ENCODE peak calls at places on chromosomes 6 and 20, in eight cellular contexts. One of them, this sample, is unnamed. For H3K9me2, the result is how much of the 10 kb centered on the place peaks cover.

GRCh38 chr20:52219441-52219840 is 27.9 kb upstream of the ZFP64 start:
- DNase-seq in PC-3: peak
- DNase-seq in MM.1S: peak
- DNase-seq in SK-N-SH: no peak
- DNase-seq in PC-9: no peak
- DNase-seq in OCI-LY7: peak
- DNase-seq in HCT116: no peak
- DNase-seq in GM23338: peak
- DNase-seq in this sample: no peak

GRCh38 chr6:33731035-33731434 is 15.7 kb downstream of the IP6K3 start:
- DNase-seq in PC-3: no peak
- DNase-seq in MM.1S: no peak
- DNase-seq in PC-9: no peak
- DNase-seq in SK-N-SH: no peak
- DNase-seq in GM23338: no peak
- DNase-seq in OCI-LY7: no peak
- DNase-seq in HCT116: no peak
- DNase-seq in this sample: no peak

GRCh38 chr20:22941550-22941949 is 93.6 kb upstream of the SSTR4 start:
- DNase-seq in OCI-LY7: no peak
- DNase-seq in GM23338: no peak
- DNase-seq in SK-N-SH: no peak
- DNase-seq in MM.1S: no peak
- DNase-seq in PC-9: no peak
- DNase-seq in PC-3: no peak
- DNase-seq in HCT116: no peak
- DNase-seq in this sample: no peak

GRCh38 chr20:50332491-50332980 is 141.9 kb downstream of the CEBPB start:
- DNase-seq in PC-3: no peak
- DNase-seq in SK-N-SH: no peak
- DNase-seq in PC-9: no peak
- DNase-seq in GM23338: no peak
- DNase-seq in MM.1S: no peak
- DNase-seq in OCI-LY7: no peak
- DNase-seq in HCT116: no peak
- DNase-seq in this sample: no peak

GRCh38 chr20:5205348-5206210 is 78.8 kb downstream of the CDS2 start:
- DNase-seq in PC-9: peak
- DNase-seq in HCT116: peak
- DNase-seq in SK-N-SH: peak
- DNase-seq in PC-3: peak
- DNase-seq in MM.1S: peak
- DNase-seq in OCI-LY7: peak
- DNase-seq in GM23338: peak
- DNase-seq in this sample: peak

GRCh38 chr20:62711703-62712101 is 3.1 kb downstream of the NTSR1 start:
- DNase-seq in GM23338: no peak
- DNase-seq in OCI-LY7: no peak
- DNase-seq in HCT116: no peak
- DNase-seq in SK-N-SH: no peak
- DNase-seq in MM.1S: no peak
- DNase-seq in PC-9: no peak
- DNase-seq in PC-3: no peak
- DNase-seq in this sample: no peak

GRCh38 chr20:51428451-51429143 is 113.9 kb downstream of the NFATC2 start:
- DNase-seq in MM.1S: no peak
- DNase-seq in PC-9: no peak
- DNase-seq in HCT116: no peak
- DNase-seq in PC-3: no peak
- DNase-seq in SK-N-SH: peak
- DNase-seq in GM23338: peak
- DNase-seq in OCI-LY7: no peak
- DNase-seq in this sample: peak

GRCh38 chr6:81465859-81466258 is 286.6 kb downstream of the TENT5A start:
- DNase-seq in SK-N-SH: peak
- DNase-seq in OCI-LY7: no peak
- DNase-seq in PC-9: peak
- DNase-seq in GM23338: peak
- DNase-seq in PC-3: peak
- DNase-seq in HCT116: peak
- DNase-seq in MM.1S: peak
- DNase-seq in this sample: peak

GRCh38 chr6:31792741-31793140 is 2.8 kb downstream of the VARS1 start:
- DNase-seq in SK-N-SH: no peak
- DNase-seq in MM.1S: no peak
- DNase-seq in GM23338: no peak
- DNase-seq in OCI-LY7: no peak
- DNase-seq in HCT116: peak
- DNase-seq in PC-9: peak
- DNase-seq in PC-3: peak
- DNase-seq in this sample: no peak

GRCh38 chr6:38476141-38476540 is 163.6 kb downstream of the BTBD9 start:
- DNase-seq in HCT116: no peak
- DNase-seq in SK-N-SH: no peak
- DNase-seq in PC-9: no peak
- DNase-seq in MM.1S: no peak
- DNase-seq in OCI-LY7: no peak
- DNase-seq in GM23338: no peak
- DNase-seq in PC-3: no peak
- DNase-seq in this sample: no peak

GRCh38 chr6:46410330-46410953 is 80.8 kb downstream of the RCAN2 start:
- DNase-seq in GM23338: peak
- DNase-seq in HCT116: peak
- DNase-seq in PC-3: peak
- DNase-seq in MM.1S: peak
- DNase-seq in SK-N-SH: peak
- DNase-seq in PC-9: peak
- DNase-seq in OCI-LY7: peak
- DNase-seq in this sample: peak

GRCh38 chr6:130900913-130901312 is 73.7 kb downstream of the SMLR1 start:
- DNase-seq in PC-9: no peak
- DNase-seq in GM23338: no peak
- DNase-seq in PC-3: peak
- DNase-seq in OCI-LY7: no peak
- DNase-seq in HCT116: peak
- DNase-seq in MM.1S: no peak
- DNase-seq in SK-N-SH: no peak
- DNase-seq in this sample: no peak

GRCh38 chr6:129215916-129216525 is 333.1 kb downstream of the LAMA2 start:
- DNase-seq in PC-3: no peak
- DNase-seq in OCI-LY7: no peak
- DNase-seq in GM23338: no peak
- DNase-seq in SK-N-SH: no peak
- DNase-seq in HCT116: no peak
- DNase-seq in MM.1S: no peak
- DNase-seq in PC-9: no peak
- DNase-seq in this sample: no peak

GRCh38 chr20:20772492-20773047 is 60.1 kb upstream of the RALGAPA2 start:
- DNase-seq in OCI-LY7: no peak
- DNase-seq in GM23338: no peak
- DNase-seq in SK-N-SH: no peak
- DNase-seq in PC-3: no peak
- DNase-seq in PC-9: no peak
- DNase-seq in HCT116: no peak
- DNase-seq in MM.1S: no peak
- DNase-seq in this sample: no peak

GRCh38 chr6:40674170-40674569 is 87.0 kb upstream of the LRFN2 start:
- DNase-seq in SK-N-SH: peak
- DNase-seq in PC-3: no peak
- DNase-seq in MM.1S: no peak
- DNase-seq in GM23338: no peak
- DNase-seq in OCI-LY7: no peak
- DNase-seq in HCT116: no peak
- DNase-seq in PC-9: no peak
- DNase-seq in this sample: no peak

GRCh38 chr6:79656134-79656533 is 25.0 kb downstream of the SH3BGRL2 start:
- DNase-seq in MM.1S: no peak
- DNase-seq in SK-N-SH: no peak
- DNase-seq in HCT116: no peak
- DNase-seq in PC-9: no peak
- DNase-seq in OCI-LY7: no peak
- DNase-seq in GM23338: no peak
- DNase-seq in PC-3: peak
- DNase-seq in this sample: no peak

GRCh38 chr6:75334266-75335040 is 49.9 kb upstream of the TMEM30A start:
- DNase-seq in PC-9: no peak
- DNase-seq in OCI-LY7: no peak
- DNase-seq in SK-N-SH: no peak
- DNase-seq in PC-3: peak
- DNase-seq in MM.1S: no peak
- DNase-seq in HCT116: no peak
- DNase-seq in GM23338: peak
- DNase-seq in this sample: peak
- H3K4me3 ChIP-seq in PC-9: no peak
- H3K4me3 ChIP-seq in OCI-LY7: no peak
- H3K4me3 ChIP-seq in SK-N-SH: no peak
- H3K4me3 ChIP-seq in PC-3: no peak
- H3K4me3 ChIP-seq in MM.1S: no peak
- H3K4me3 ChIP-seq in HCT116: no peak
- H3K4me3 ChIP-seq in GM23338: peak
- H3K4me3 ChIP-seq in this sample: no peak

GRCh38 chr20:13947719-13948118 is 42.7 kb downstream of the SEL1L2 start:
- DNase-seq in HCT116: no peak
- DNase-seq in GM23338: no peak
- DNase-seq in PC-3: no peak
- DNase-seq in OCI-LY7: no peak
- DNase-seq in SK-N-SH: no peak
- DNase-seq in MM.1S: no peak
- DNase-seq in PC-9: no peak
- DNase-seq in this sample: no peak

GRCh38 chr20:13953227-13953626 is 37.2 kb downstream of the SEL1L2 start:
- DNase-seq in SK-N-SH: no peak
- DNase-seq in PC-3: no peak
- DNase-seq in PC-9: no peak
- DNase-seq in OCI-LY7: no peak
- DNase-seq in HCT116: no peak
- DNase-seq in MM.1S: no peak
- DNase-seq in GM23338: peak
- DNase-seq in this sample: no peak
- TF ChIP-seq CTCF in SK-N-SH: peak
- TF ChIP-seq CTCF in PC-3: peak
- TF ChIP-seq CTCF in PC-9: peak
- TF ChIP-seq CTCF in OCI-LY7: peak
- TF ChIP-seq CTCF in HCT116: peak
- TF ChIP-seq CTCF in MM.1S: peak
- TF ChIP-seq CTCF in GM23338: peak
- TF ChIP-seq CTCF in this sample: no peak

DNA sequence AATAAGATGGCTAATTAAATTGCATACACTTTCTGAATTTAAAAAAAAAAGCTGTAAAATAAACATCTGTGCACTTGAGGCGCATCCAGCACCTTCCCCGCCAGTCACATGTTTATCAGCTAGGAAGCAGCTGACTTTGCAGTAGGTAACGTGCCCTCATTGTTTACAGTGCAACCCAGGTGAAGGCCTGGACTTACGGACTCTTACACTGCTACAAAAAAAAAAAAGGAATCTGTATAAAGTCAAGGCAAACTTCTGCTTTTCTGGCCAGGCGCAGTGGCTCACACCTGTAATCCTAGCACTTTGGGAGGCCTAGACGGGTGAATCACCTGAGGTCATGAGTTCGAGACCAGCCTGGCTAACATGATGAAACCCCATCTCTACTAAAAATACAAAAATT is 327.8 kb downstream of the CDH4 start:
- DNase-seq in MM.1S: no peak
- DNase-seq in PC-9: no peak
- DNase-seq in OCI-LY7: no peak
- DNase-seq in SK-N-SH: no peak
- DNase-seq in PC-3: no peak
- DNase-seq in GM23338: no peak
- DNase-seq in HCT116: no peak
- DNase-seq in this sample: peak
- H3K9me2 ChIP-seq in MM.1S: under half
- H3K9me2 ChIP-seq in PC-9: under half
- H3K9me2 ChIP-seq in OCI-LY7: under half
- H3K9me2 ChIP-seq in SK-N-SH: under half
- H3K9me2 ChIP-seq in PC-3: under half
- H3K9me2 ChIP-seq in GM23338: under half
- H3K9me2 ChIP-seq in HCT116: under half
- H3K9me2 ChIP-seq in this sample: under half

GRCh38 chr6:87919416-87919815 is 128.2 kb upstream of the SPACA1 start:
- DNase-seq in PC-9: no peak
- DNase-seq in HCT116: no peak
- DNase-seq in SK-N-SH: no peak
- DNase-seq in OCI-LY7: peak
- DNase-seq in MM.1S: no peak
- DNase-seq in PC-3: no peak
- DNase-seq in GM23338: no peak
- DNase-seq in this sample: no peak

GRCh38 chr6:87917861-87918260 is 129.8 kb upstream of the SPACA1 start:
- DNase-seq in OCI-LY7: peak
- DNase-seq in HCT116: no peak
- DNase-seq in MM.1S: no peak
- DNase-seq in PC-9: no peak
- DNase-seq in PC-3: no peak
- DNase-seq in GM23338: no peak
- DNase-seq in SK-N-SH: no peak
- DNase-seq in this sample: no peak

GRCh38 chr6:87919001-87919400 is 128.6 kb upstream of the SPACA1 start:
- DNase-seq in PC-9: no peak
- DNase-seq in PC-3: no peak
- DNase-seq in MM.1S: no peak
- DNase-seq in HCT116: no peak
- DNase-seq in GM23338: no peak
- DNase-seq in SK-N-SH: no peak
- DNase-seq in OCI-LY7: peak
- DNase-seq in this sample: no peak

GRCh38 chr6:87920245-87920644 is 127.4 kb upstream of the SPACA1 start:
- DNase-seq in MM.1S: no peak
- DNase-seq in OCI-LY7: peak
- DNase-seq in PC-9: no peak
- DNase-seq in PC-3: no peak
- DNase-seq in HCT116: no peak
- DNase-seq in SK-N-SH: no peak
- DNase-seq in GM23338: no peak
- DNase-seq in this sample: no peak

DNA sequence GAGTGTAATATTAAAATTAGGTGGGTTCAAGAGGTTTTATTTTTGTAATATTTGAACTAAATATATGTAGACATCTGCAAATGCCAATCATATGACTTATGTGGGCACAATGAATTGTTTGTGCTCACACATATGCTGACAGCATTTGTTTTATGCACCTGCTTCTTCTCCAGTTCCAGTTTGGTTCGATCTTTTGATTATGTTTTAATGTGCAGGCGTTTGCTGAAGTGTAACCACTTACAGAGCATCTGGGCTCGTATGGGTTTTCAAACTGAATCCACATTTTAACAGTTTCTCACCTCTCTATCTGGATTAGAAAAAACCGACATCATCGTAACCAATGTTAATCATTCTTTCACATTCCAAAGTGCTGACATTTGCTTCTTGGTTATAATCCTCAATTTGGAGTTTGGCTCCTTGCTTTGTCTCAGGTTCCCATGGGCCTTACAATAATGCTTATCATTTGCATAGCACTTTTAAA is 129.1 kb upstream of the SPACA1 start:
- DNase-seq in PC-3: no peak
- DNase-seq in GM23338: peak
- DNase-seq in MM.1S: peak
- DNase-seq in HCT116: no peak
- DNase-seq in OCI-LY7: peak
- DNase-seq in SK-N-SH: no peak
- DNase-seq in PC-9: no peak
- DNase-seq in this sample: no peak
- H3K4me3 ChIP-seq in PC-3: no peak
- H3K4me3 ChIP-seq in GM23338: no peak
- H3K4me3 ChIP-seq in MM.1S: peak
- H3K4me3 ChIP-seq in HCT116: no peak
- H3K4me3 ChIP-seq in OCI-LY7: peak
- H3K4me3 ChIP-seq in SK-N-SH: no peak
- H3K4me3 ChIP-seq in PC-9: no peak
- H3K4me3 ChIP-seq in this sample: no peak

GRCh38 chr20:44603327-44603726 is 20.9 kb downstream of the PKIG start:
- DNase-seq in PC-3: no peak
- DNase-seq in HCT116: no peak
- DNase-seq in GM23338: peak
- DNase-seq in MM.1S: no peak
- DNase-seq in OCI-LY7: no peak
- DNase-seq in SK-N-SH: no peak
- DNase-seq in PC-9: no peak
- DNase-seq in this sample: no peak
- TF ChIP-seq CTCF in PC-3: peak
- TF ChIP-seq CTCF in HCT116: peak
- TF ChIP-seq CTCF in GM23338: peak
- TF ChIP-seq CTCF in MM.1S: peak
- TF ChIP-seq CTCF in OCI-LY7: peak
- TF ChIP-seq CTCF in SK-N-SH: peak
- TF ChIP-seq CTCF in PC-9: no peak
- TF ChIP-seq CTCF in this sample: no peak